ENCODE peak calls at places on chromosomes 16 and 17, in five cellular contexts. F is heart right ventricle, T is astrocyte of the spinal cord, K is AG10803, N is left ventricle myocardium inferior. E is an unnamed sample.

GRCh38 chr17:57832711-57833596 is 16.9 kb downstream of the MRPS23 start:
- DNase-seq in F (peak), T (peak), K (peak), N (peak), E (peak)

GRCh38 chr17:78706271-78706915 is 75.7 kb downstream of the CYTH1 start:
- DNase-seq in F (no peak), T (peak), K (no peak), N (no peak), E (peak)

GRCh38 chr17:10019941-10020403 is 114.9 kb upstream of the RCVRN start:
- DNase-seq in F (no peak), T (no peak), K (peak), N (no peak), E (no peak)

GRCh38 chr16:70510216-70510615 is 13.1 kb downstream of the COG4 start:
- DNase-seq in F (no peak), T (no peak), K (no peak), N (no peak), E (no peak)

GRCh38 chr17:8944748-8945147 is 20.8 kb downstream of the PIK3R5 start:
- DNase-seq in F (no peak), T (no peak), K (no peak), N (no peak), E (no peak)

GRCh38 chr16:51919736-51920135 is 627.2 kb downstream of the TOX3 start:
- DNase-seq in F (no peak), T (no peak), K (no peak), N (no peak), E (no peak)

GRCh38 chr17:57898487-57899311 is 48.9 kb upstream of the MRPS23 start:
- DNase-seq in F (peak), T (peak), K (peak), N (peak), E (peak)

GRCh38 chr17:77312786-77313599 is 172.2 kb downstream of the SEC14L1 start:
- DNase-seq in F (peak), T (peak), K (peak), N (peak), E (peak)

GRCh38 chr16:4679156-4679853 is 14.1 kb upstream of the NUDT16L1 start:
- DNase-seq in F (peak), T (no peak), K (no peak), N (peak), E (no peak)

GRCh38 chr16:14338236-14338635 is 267.1 kb downstream of the MRTFB start:
- DNase-seq in F (no peak), T (no peak), K (no peak), N (no peak), E (no peak)

GRCh38 chr17:70636517-70637133 is 467.3 kb downstream of the KCNJ2 start:
- DNase-seq in F (no peak), T (peak), K (peak), N (no peak), E (peak)

GRCh38 chr17:21193031-21193430 is 20.9 kb downstream of the TMEM11 start:
- DNase-seq in F (no peak), T (no peak), K (no peak), N (no peak), E (no peak)

GRCh38 chr16:63372283-63372682 is 1336.0 kb upstream of the CDH8 start:
- DNase-seq in F (no peak), T (no peak), K (no peak), N (no peak), E (no peak)

GRCh38 chr16:66426112-66427035 is 721 bp upstream of the BEAN1 start:
- DNase-seq in F (no peak), T (no peak), K (no peak), N (no peak), E (no peak)

GRCh38 chr17:51373489-51374194 is 113.3 kb downstream of the UTP18 start:
- DNase-seq in F (no peak), T (no peak), K (no peak), N (no peak), E (no peak)

GRCh38 chr16:73730496-73731090 is 566.0 kb upstream of the PSMD7 start:
- DNase-seq in F (no peak), T (no peak), K (no peak), N (no peak), E (no peak)

GRCh38 chr16:27429981-27430441 is 28.0 kb downstream of the IL21R start:
- DNase-seq in F (no peak), T (no peak), K (no peak), N (no peak), E (no peak)

GRCh38 chr17:6427284-6427781 is 7.6 kb downstream of the AIPL1 start:
- DNase-seq in F (no peak), T (peak), K (peak), N (no peak), E (peak)

GRCh38 chr16:75238132-75238852 is 13.1 kb downstream of the BCAR1 start:
- DNase-seq in F (peak), T (peak), K (peak), N (peak), E (peak)

GRCh38 chr17:67456889-67457288 is 79.8 kb downstream of the PITPNC1 start:
- DNase-seq in F (no peak), T (no peak), K (no peak), N (no peak), E (no peak)

GRCh38 chr17:51287412-51287811 is 27.1 kb downstream of the UTP18 start:
- DNase-seq in F (no peak), T (no peak), K (no peak), N (no peak), E (no peak)

GRCh38 chr16:8816967-8817662 is 19.5 kb downstream of the PMM2 start:
- DNase-seq in F (no peak), T (no peak), K (peak), N (no peak), E (no peak)

GRCh38 chr17:58092101-58092796 is 9.0 kb downstream of the DYNLL2 start:
- DNase-seq in F (no peak), T (no peak), K (no peak), N (no peak), E (no peak)

GRCh38 chr16:50261160-50261706 is 5.1 kb upstream of the ADCY7 start:
- DNase-seq in F (no peak), T (no peak), K (no peak), N (no peak), E (no peak)

GRCh38 chr16:85752511-85753420 is 1.9 kb upstream of the C16orf74 start:
- DNase-seq in F (peak), T (no peak), K (no peak), N (peak), E (peak)

GRCh38 chr16:64088838-64089237 is 1033.0 kb downstream of the CDH11 start:
- DNase-seq in F (no peak), T (no peak), K (no peak), N (no peak), E (no peak)

GRCh38 chr16:47732122-47732805 is 271.1 kb downstream of the PHKB start:
- DNase-seq in F (no peak), T (no peak), K (peak), N (no peak), E (peak)

GRCh38 chr16:14658063-14658462 is 25.3 kb downstream of the BFAR start:
- DNase-seq in F (no peak), T (no peak), K (no peak), N (no peak), E (no peak)

GRCh38 chr16:51881731-51882130 is 665.2 kb downstream of the TOX3 start:
- DNase-seq in F (no peak), T (peak), K (peak), N (no peak), E (peak)

GRCh38 chr17:79797492-79798295 is 817 bp upstream of the CBX8 start:
- DNase-seq in F (peak), T (no peak), K (no peak), N (no peak), E (no peak)
- H3K4me3 ChIP-seq in F (peak), T (peak), K (peak), N (peak), E (peak)

GRCh38 chr16:56605475-56605874 is 2.9 kb upstream of the MT2A start:
- DNase-seq in F (no peak), T (no peak), K (no peak), N (no peak), E (no peak)

GRCh38 chr16:56604966-56605365 is 3.4 kb upstream of the MT2A start:
- DNase-seq in F (no peak), T (no peak), K (no peak), N (no peak), E (no peak)

GRCh38 chr16:56603589-56603988 is 4.8 kb upstream of the MT2A start:
- DNase-seq in F (peak), T (no peak), K (peak), N (peak), E (peak)

GRCh38 chr16:56601325-56601724 is 7.1 kb upstream of the MT2A start:
- DNase-seq in F (no peak), T (no peak), K (no peak), N (no peak), E (no peak)

DNA sequence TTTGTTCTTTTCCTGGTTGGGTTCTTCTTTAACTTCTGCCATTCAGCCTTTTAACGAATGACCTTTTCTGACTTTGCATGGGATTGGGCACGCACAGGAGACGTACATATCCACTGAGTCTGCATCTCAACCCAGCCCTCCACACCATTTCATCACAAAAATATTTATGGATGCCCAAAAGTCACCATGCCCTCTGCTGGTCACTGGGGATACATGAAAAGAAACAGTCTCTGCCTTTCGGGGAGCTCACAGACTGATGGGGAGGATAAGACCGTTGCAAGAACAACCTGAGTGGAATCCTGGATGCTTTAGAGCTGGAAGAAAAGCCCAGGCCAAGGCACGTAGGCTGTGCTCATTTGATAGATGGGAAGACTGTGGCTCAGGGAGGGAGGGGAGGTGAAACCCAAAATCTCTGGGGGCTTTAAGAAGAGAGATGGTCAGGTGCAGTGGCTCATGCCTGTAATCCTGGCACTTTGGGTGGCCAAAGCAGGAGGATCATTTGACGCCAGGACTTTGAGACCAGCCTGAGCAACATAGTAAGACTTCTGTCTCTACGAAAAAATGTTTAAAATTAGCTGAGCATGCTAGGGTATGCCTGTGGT is 7.9 kb upstream of the MT2A start:
- DNase-seq in F (no peak), T (peak), K (peak), N (no peak), E (peak)
- TF ChIP-seq CTCF in F (peak), T (peak), K (peak), N (peak), E (peak)

GRCh38 chr16:83806721-83807120 is 1.1 kb upstream of the HSBP1 start:
- DNase-seq in F (no peak), T (no peak), K (no peak), N (no peak), E (no peak)
- H3K4me3 ChIP-seq in F (no peak), T (no peak), K (no peak), N (no peak), E (no peak)

DNA sequence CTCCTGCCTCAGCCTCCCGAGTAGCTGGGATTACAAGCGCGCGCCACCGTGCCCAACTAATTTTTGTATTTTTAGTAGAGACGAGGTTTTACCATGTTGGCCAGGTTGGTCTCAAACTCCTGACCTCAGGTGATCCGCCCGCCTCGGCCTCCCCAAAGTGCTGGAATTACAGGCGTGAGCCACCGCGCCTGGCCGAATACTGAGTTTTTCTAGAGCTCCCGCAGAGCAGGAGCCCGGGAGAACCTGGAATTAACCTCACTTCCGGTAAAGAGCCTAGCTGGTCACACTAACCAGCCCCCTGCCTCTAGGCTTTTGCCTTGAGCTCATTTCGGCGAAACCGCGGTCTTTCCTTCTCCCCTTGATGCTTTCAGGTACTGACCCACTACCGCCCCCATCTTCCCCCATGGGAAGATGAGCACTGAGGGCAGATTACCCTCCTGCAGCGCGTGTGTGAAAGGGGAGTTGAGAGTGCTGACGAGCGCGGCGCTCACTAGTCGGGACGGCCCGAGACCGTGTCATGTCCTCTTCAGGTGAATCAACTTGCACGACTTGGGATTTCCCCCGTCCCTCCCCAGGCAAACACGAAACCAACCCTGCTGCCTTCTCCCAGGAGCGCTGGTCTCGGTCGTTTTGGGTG is 743 bp upstream of the NEK8 start:
- DNase-seq in F (peak), T (peak), K (no peak), N (no peak), E (peak)
- TF ChIP-seq CTCF in F (peak), T (peak), K (peak), N (peak), E (peak)

DNA sequence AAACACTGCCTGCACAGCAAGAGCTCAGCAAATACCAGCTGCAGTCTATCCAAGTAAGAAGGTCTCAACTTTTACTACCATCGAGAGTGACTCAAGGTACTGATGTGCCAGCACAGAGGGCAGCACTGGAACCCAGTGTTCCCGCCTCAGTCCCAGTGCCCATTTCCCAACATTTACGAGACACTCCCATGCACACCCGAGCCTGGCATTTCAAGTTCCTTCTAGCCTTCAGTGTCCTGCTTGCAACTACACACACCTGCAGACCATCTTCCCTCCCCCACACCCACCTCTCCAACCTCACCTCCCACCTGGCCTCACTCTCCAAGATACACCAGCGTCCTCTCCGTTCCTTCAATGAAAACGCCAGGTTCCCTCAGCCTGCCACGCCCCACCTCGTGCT is 3.2 kb downstream of the KLHDC4 start:
- DNase-seq in F (no peak), T (no peak), K (no peak), N (no peak), E (no peak)
- H3K4me3 ChIP-seq in F (no peak), T (no peak), K (no peak), N (no peak), E (no peak)

GRCh38 chr17:44197980-44198720 is 1.5 kb downstream of the ATXN7L3 start:
- DNase-seq in F (no peak), T (peak), K (peak), N (no peak), E (peak)
- TF ChIP-seq CTCF in F (no peak), T (peak), K (peak), N (no peak), E (peak)

GRCh38 chr17:59757043-59757824 is 49.8 kb downstream of the VMP1 start:
- DNase-seq in F (no peak), T (peak), K (peak), N (no peak), E (no peak)
- H3K4me3 ChIP-seq in F (no peak), T (no peak), K (no peak), N (no peak), E (no peak)

GRCh38 chr17:43984521-43984920 is 19.9 kb upstream of the NAGS start:
- DNase-seq in F (no peak), T (no peak), K (no peak), N (no peak), E (no peak)

GRCh38 chr17:43982171-43982570 is 22.3 kb upstream of the NAGS start:
- DNase-seq in F (no peak), T (no peak), K (no peak), N (no peak), E (no peak)

GRCh38 chr17:43983196-43983514 is 21.3 kb upstream of the NAGS start:
- DNase-seq in F (no peak), T (no peak), K (no peak), N (no peak), E (no peak)

GRCh38 chr17:43986225-43986981 is 18.0 kb upstream of the NAGS start:
- DNase-seq in F (no peak), T (no peak), K (no peak), N (no peak), E (no peak)

DNA sequence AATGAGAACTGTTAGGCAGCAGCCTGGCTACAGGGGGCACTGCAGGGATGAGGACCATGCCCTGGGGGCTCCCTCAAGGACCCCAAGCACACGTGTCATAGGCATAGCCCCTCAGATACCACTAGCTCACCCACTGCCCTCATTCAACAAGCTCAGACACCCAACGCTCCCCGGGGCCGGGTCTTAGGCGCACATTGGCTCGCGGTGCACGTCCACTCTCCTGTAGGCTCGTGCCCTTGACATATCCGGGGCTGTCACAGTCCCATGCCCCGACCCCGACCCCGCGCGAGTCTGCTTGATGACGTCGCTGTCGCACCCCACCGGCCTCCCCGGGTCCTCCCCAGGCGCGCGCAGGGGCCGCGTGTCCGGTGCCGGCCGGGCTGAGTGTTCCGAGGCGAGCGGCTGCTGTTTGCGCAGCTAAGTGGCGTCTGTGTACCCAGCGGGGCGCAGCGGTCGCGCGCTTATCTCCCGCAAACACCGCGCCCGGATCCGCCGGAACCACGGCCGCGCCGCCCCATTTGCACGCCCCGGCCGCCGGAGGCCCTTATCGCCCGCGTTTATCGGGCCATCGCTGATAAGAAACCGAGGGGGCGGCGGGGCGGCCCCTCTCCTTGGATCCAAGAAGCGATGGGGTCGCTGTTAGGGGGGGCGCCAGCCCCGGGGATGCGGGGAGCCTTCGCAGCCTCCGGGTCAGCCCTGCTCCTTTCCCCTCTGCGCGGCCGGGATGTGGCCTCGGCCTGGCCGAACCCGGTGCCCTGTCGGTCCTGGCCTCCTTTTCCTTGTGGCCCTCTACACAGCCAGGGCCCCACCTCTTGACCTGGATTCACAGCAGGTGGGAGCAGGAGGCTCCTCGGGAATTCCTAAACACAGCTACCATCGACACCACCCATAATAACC is 20.7 kb upstream of the NAGS start:
- DNase-seq in F (peak), T (no peak), K (no peak), N (no peak), E (no peak)
- TF ChIP-seq CTCF in F (no peak), T (peak), K (peak), N (peak), E (peak)

GRCh38 chr17:82241183-82241925 is 12.5 kb downstream of the SLC16A3 start:
- DNase-seq in F (peak), T (peak), K (peak), N (peak), E (peak)
- H3K4me3 ChIP-seq in F (no peak), T (no peak), K (no peak), N (peak), E (no peak)

DNA sequence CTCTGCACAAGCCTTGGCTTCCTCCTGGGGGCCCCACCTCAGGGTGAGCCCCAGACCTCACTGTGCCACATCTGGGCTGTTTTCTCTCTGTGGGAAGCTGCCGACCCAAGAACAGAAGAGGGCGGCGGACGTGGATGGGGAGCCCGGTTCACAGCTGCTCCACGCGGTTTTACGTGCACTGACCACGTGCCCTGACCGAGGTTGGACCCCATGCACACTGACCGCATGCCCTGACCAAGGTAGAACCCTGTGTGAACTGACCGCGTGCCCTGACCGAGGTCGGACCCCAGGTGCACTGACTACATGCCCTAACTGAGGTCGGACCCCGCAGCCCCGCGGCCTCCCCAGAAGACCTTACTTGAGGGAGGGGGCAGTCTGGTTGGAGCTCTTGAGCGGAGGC is 19.6 kb downstream of the CEP131 start:
- DNase-seq in F (no peak), T (no peak), K (no peak), N (no peak), E (no peak)
- TF ChIP-seq CTCF in F (no peak), T (no peak), K (no peak), N (no peak), E (no peak)

E was measured in cardiac fibroblast.